ENCODE peak calls at places on chromosomes 1 and 21, in four cellular contexts. S is IMR-90, R is MM.1S, G is tibial nerve. O is an unnamed sample.

GRCh38 chr1:118947003-118947765 is 41.0 kb downstream of the TBX15 start:
- DNase-seq in G (no peak), R (no peak), S (no peak), O (no peak)

GRCh38 chr21:43928726-43929125 is 63.7 kb downstream of the AGPAT3 start:
- DNase-seq in G (no peak), S (no peak), R (no peak), O (no peak)

GRCh38 chr21:41681939-41682718 is 84.7 kb downstream of the RIPK4 start:
- DNase-seq in G (no peak), R (no peak), S (no peak), O (no peak)

GRCh38 chr1:186974774-186975181 is 146.0 kb downstream of the PLA2G4A start:
- DNase-seq in S (peak; percentile 99), R (no peak), G (no peak), O (no peak)

GRCh38 chr1:115680730-115681111 is 39.0 kb downstream of the VANGL1 start:
- DNase-seq in S (no peak), G (no peak), R (no peak), O (no peak)

GRCh38 chr21:45323487-45324380 is 36.0 kb upstream of the POFUT2 start:
- DNase-seq in G (no peak), R (no peak), S (peak; percentile 39), O (no peak)

GRCh38 chr1:79193211-79194079 is 186.9 kb upstream of the ADGRL4 start:
- DNase-seq in R (peak; percentile 89), S (peak; percentile 74), G (no peak), O (no peak)

GRCh38 chr1:201264072-201264471 is 19.2 kb upstream of the PKP1 start:
- DNase-seq in G (no peak), S (no peak), R (no peak), O (no peak)

GRCh38 chr21:33578214-33578613 is 10.3 kb downstream of the DONSON start:
- DNase-seq in S (peak; percentile 76), R (no peak), G (no peak), O (no peak)

GRCh38 chr1:208475449-208475848 is 231.3 kb upstream of the PLXNA2 start:
- DNase-seq in G (no peak), S (peak; percentile 2), R (no peak), O (no peak)

GRCh38 chr1:188325211-188325610 is 1496.5 kb downstream of the PLA2G4A start:
- DNase-seq in R (no peak), G (no peak), S (no peak), O (no peak)

GRCh38 chr1:178023181-178023618 is 53.3 kb upstream of the SEC16B start:
- DNase-seq in S (no peak), R (no peak), G (no peak), O (no peak)

GRCh38 chr1:78095618-78096416 is 50.1 kb downstream of the GIPC2 start:
- DNase-seq in G (no peak), R (no peak), S (peak; percentile 71), O (no peak)

GRCh38 chr1:48576565-48576964 is 104.6 kb upstream of the SPATA6 start:
- DNase-seq in R (no peak), G (no peak), S (no peak), O (no peak)

GRCh38 chr1:37661401-37661800 is 26.7 kb upstream of the RSPO1 start:
- DNase-seq in S (peak; percentile 7), G (no peak), R (no peak), O (no peak)

GRCh38 chr1:40980453-40981121 is 1.1 kb downstream of the CTPS1 start:
- DNase-seq in G (no peak), S (peak; percentile 50), R (peak; percentile 54), O (peak; percentile 40)

GRCh38 chr21:35438643-35439404 is 389.7 kb upstream of the RUNX1 start:
- DNase-seq in G (no peak), S (peak; percentile 11), R (peak; percentile 60), O (peak; percentile 29)

GRCh38 chr21:35448876-35449599 is 399.9 kb upstream of the RUNX1 start:
- DNase-seq in S (no peak), G (no peak), R (no peak), O (no peak)

GRCh38 chr21:35441868-35442582 is 392.9 kb upstream of the RUNX1 start:
- DNase-seq in R (no peak), S (no peak), G (no peak), O (no peak)

GRCh38 chr21:35449846-35450245 is 400.7 kb upstream of the RUNX1 start:
- DNase-seq in G (no peak), R (no peak), S (no peak), O (no peak)

GRCh38 chr21:35444391-35444790 is 395.3 kb upstream of the RUNX1 start:
- DNase-seq in G (no peak), R (no peak), S (no peak), O (no peak)
- H3K4me3 ChIP-seq in G (no peak overlapping the region), R (no peak overlapping the region), S (no peak overlapping the region), O (no peak overlapping the region)

DNA sequence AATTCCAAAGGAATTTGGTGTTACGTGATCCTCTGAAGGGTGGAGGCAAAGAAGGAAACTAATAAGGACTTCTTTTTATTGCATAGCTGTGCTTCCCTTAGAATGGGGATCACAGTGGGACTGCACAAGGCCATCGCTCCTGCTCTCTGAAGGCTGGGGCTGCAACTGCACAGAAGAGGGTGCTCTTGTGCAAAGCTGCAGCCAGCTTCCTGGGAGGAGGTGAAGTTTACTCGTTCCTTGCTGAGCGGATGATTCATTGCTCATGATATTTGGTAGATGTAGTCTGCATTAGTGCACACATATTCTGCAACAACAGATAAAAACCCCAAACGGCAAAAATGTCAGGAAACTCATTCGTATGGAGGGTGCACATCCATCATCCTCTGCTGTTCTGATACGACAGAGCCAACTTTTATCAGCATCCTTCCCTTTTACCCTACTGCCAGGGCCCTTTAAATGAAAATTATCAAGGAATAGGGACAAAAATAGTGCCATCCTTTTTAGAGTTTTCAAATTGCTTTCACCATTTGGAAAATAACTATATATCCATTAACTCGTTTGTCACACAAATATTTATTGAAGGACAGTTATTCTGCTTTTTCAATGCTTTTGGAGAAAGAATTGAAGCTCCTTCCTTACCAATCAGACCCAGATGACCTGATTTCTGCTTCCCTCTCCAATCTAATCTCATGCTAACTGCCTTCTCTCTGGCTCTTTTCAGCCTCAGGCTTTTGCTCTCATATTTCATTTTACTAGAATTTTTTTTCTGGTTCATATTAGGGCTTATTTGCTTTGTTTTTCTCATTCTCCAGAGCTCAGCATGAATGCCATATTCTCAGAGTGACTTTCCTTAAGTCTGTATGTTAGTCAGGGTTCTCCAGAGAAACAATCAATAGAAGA is 263.6 kb downstream of the DUSP10 start:
- DNase-seq in G (peak; percentile 19), S (peak; percentile 91), R (no peak), O (peak; percentile 31)
- TF ChIP-seq CTCF in G (peak; percentile 45), S (peak; percentile 90), R (peak; percentile 30), O (peak; percentile 78)

DNA sequence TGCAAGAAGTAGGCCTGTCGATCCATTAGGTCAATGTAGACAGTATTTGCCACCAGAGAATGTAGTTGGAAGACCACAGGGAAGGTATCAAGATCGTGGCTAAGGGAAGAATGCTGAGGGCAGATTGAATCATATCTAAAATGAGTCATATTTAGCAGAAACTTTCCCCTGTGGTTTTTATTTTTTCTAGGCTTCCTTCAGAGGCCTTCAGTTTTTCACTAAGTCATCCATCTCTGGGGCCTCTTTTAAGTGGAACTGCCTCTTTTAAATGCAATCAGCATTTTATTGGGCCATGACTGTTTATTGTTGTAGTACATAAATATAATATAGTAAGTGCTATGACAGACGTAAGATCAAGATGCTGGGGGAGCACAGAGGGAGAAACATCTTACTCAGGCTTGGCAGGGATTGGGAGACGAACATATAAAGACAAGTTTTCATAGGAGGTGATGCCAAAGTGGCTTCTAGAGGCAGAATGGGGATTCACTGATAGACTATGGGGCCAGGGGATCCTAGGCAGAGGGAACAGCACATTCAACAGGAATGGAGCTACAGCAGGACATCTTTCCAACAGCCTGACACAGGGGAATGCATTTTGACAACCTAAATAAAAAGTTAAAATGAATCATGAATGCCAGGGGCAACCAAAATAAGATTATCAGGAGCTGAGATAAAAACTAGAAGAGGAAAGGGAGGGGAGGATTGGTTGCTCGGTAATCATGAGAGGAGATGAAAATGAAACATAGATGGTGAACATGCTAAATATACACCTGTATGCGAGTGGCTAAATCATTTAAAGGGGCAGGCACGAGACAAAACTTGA is 20.1 kb downstream of the UBE2U start:
- DNase-seq in S (peak; percentile 95), G (no peak), R (peak; percentile 70), O (no peak)
- H3K4me3 ChIP-seq in S (no peak overlapping the region), G (no peak overlapping the region), R (peak overlapping the region; percentile 53), O (no peak overlapping the region)

GRCh38 chr1:217393901-217394300 is 237.0 kb downstream of the GPATCH2 start:
- DNase-seq in S (no peak), R (no peak), G (no peak), O (no peak)
- TF ChIP-seq CTCF in S (no peak), R (peak; percentile 3), G (no peak), O (no peak)

GRCh38 chr1:234488954-234489691 is 10.1 kb upstream of the TARBP1 start:
- DNase-seq in R (no peak), G (no peak), S (no peak), O (no peak)
- H3K4me3 ChIP-seq in R (no peak overlapping the region), G (no peak overlapping the region), S (no peak overlapping the region), O (no peak overlapping the region)

DNA sequence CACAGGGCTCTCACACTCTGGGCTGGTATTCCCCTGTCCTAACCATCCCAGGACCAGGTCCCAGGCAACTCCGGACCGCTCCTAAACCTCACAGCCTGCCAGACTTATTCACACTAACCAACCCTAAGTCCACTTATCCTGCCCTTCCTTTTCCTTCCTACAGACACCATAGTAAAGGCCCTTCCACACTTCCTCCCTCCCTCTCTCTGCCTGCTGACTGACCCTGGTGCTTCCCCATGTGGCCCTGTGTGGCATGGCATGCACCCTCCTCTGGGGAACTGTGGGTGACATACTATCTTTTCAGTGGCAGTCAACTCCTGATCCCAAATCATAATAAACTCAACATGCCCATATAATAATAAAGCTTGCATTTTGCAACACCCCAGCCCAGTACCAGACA is 155.1 kb upstream of the DNAH14 start:
- DNase-seq in S (no peak), R (no peak), G (no peak), O (no peak)
- TF ChIP-seq CTCF in S (no peak), R (peak; percentile 27), G (no peak), O (peak; percentile 66)

DNA sequence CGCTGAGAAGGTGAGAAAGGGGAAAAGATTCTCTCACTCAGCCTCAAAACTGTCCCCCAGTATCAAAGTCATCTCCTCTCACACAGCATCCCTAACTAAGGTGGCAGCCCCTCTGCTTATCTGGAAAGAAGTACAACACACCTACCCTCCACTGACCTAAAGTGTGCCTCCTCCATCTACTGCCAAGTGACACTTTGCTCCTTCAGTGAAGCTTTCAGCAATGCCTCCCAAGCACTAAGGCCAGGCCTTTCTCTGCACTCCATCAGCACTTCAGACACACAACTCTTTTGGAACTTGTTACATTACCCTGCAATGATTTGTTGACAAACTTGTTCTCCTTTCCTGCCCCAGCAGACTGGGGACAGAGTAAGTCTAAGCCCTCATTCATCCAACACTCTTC is 1.4 kb downstream of the SH3BP5L start:
- DNase-seq in S (no peak), G (no peak), R (no peak), O (no peak)
- H3K4me3 ChIP-seq in S (no peak overlapping the region), G (peak overlapping the region; percentile 78), R (peak overlapping the region; percentile 84), O (no peak overlapping the region)

DNA sequence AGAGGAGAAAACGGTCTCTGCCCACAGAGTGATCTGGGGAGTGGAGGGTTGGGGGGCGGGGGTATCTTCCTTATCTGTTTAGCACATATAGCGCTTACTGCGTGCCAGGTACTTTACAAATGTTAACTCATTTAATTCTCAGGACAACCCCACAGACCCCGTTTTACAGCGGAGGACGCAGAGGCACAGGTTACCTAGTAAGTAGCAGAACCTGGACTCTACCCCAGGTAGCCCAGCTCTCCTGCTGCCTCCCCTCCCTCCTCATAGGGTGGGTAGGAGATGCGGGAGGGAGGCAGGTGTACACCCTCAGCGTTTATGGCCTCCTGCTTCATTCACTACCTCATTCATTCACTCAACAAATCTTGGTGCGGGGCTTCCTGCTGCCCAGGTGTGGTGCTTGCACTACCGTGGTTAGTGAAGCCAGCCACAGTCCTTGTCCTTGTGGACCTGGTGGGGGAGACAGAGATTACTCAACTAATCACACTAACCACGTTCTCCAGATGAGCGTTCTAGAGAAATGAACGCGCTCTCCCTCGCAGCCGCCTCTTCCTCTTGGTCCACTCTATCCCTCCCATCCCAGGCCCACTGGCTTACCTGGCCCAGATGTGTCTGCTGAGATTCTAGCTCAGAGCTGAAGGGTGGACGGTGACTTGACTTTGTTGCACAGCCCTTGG is 102.0 kb downstream of the IER5 start:
- DNase-seq in R (no peak), G (no peak), S (no peak), O (no peak)
- TF ChIP-seq CTCF in R (no peak), G (no peak), S (no peak), O (peak; percentile 23)

O was measured in GM12864.